ENCODE peak calls at places on chromosomes 12 and 14, in eight cellular contexts. F, N, Q, I, S, O, P and G are unnamed samples.

GRCh38 chr12:97716356-97716755 is 253.8 kb downstream of the RMST start:
- DNase-seq in F (no peak), N (no peak), Q (no peak), I (no peak), S (peak), O (no peak), P (peak), G (peak)

GRCh38 chr12:131085125-131085815 is 131.6 kb downstream of the ADGRD1 start:
- DNase-seq in F (no peak), N (no peak), Q (no peak), I (no peak), S (no peak), O (no peak), P (no peak), G (no peak)

GRCh38 chr12:68636268-68636667 is 25.6 kb downstream of the RAP1B start:
- DNase-seq in F (no peak), N (no peak), Q (no peak), I (no peak), S (peak), O (peak), P (no peak), G (no peak)

GRCh38 chr12:114916124-114916523 is 232.1 kb upstream of the TBX3 start:
- DNase-seq in F (no peak), N (no peak), Q (no peak), I (no peak), S (peak), O (peak), P (no peak), G (peak)

GRCh38 chr12:79547044-79547734 is 143.6 kb downstream of the PAWR start:
- DNase-seq in F (no peak), N (no peak), Q (no peak), I (no peak), S (peak), O (peak), P (no peak), G (no peak)

GRCh38 chr12:96247567-96247962 is 53.4 kb downstream of the ELK3 start:
- DNase-seq in F (no peak), N (no peak), Q (no peak), I (no peak), S (no peak), O (peak), P (no peak), G (no peak)

GRCh38 chr12:92605621-92606170 is 97.1 kb upstream of the PLEKHG7 start:
- DNase-seq in F (no peak), N (no peak), Q (no peak), I (no peak), S (no peak), O (peak), P (no peak), G (no peak)

GRCh38 chr14:73696466-73697390 is 17.5 kb downstream of the PNMA1 start:
- DNase-seq in F (no peak), N (no peak), Q (no peak), I (no peak), S (peak), O (peak), P (no peak), G (no peak)

GRCh38 chr14:100547633-100548294 is 39.5 kb downstream of the BEGAIN start:
- DNase-seq in F (peak), N (peak), Q (no peak), I (peak), S (peak), O (peak), P (no peak), G (no peak)

GRCh38 chr12:5160827-5161226 is 117.1 kb downstream of the KCNA5 start:
- DNase-seq in F (no peak), N (no peak), Q (no peak), I (no peak), S (no peak), O (no peak), P (no peak), G (no peak)

GRCh38 chr14:106013879-106014376 is 487.5 kb downstream of the TMEM121 start:
- DNase-seq in F (no peak), N (no peak), Q (no peak), I (no peak), S (no peak), O (no peak), P (no peak), G (no peak)

GRCh38 chr14:33530358-33530757 is 420.5 kb downstream of the EGLN3 start:
- DNase-seq in F (no peak), N (no peak), Q (peak), I (no peak), S (no peak), O (no peak), P (no peak), G (no peak)

GRCh38 chr14:92973265-92973797 is 50.4 kb downstream of the CHGA start:
- DNase-seq in F (peak), N (peak), Q (no peak), I (no peak), S (peak), O (peak), P (peak), G (peak)

GRCh38 chr12:68559246-68559645 is 51.5 kb upstream of the RAP1B start:
- DNase-seq in F (no peak), N (no peak), Q (no peak), I (no peak), S (no peak), O (peak), P (no peak), G (no peak)

GRCh38 chr14:73775339-73776193 is 61.4 kb upstream of the PNMA1 start:
- DNase-seq in F (no peak), N (no peak), Q (no peak), I (no peak), S (no peak), O (no peak), P (no peak), G (no peak)

GRCh38 chr14:92386637-92387036 is 63.7 kb downstream of the SLC24A4 start:
- DNase-seq in F (no peak), N (no peak), Q (no peak), I (no peak), S (no peak), O (no peak), P (no peak), G (no peak)

GRCh38 chr12:39605996-39606395 is 13.6 kb downstream of the ABCD2 start:
- DNase-seq in F (no peak), N (no peak), Q (no peak), I (no peak), S (peak), O (no peak), P (peak), G (no peak)

GRCh38 chr14:64253672-64254071 is 40.5 kb downstream of the ESR2 start:
- DNase-seq in F (no peak), N (no peak), Q (no peak), I (no peak), S (peak), O (peak), P (peak), G (no peak)

GRCh38 chr12:124740691-124741137 is 123.0 kb downstream of the SCARB1 start:
- DNase-seq in F (no peak), N (no peak), Q (no peak), I (no peak), S (peak), O (peak), P (no peak), G (no peak)

GRCh38 chr12:78501825-78502224 is 362.7 kb upstream of the SYT1 start:
- DNase-seq in F (no peak), N (no peak), Q (no peak), I (no peak), S (no peak), O (no peak), P (no peak), G (no peak)

GRCh38 chr12:111238075-111238734 is 130.7 kb downstream of the PHETA1 start:
- DNase-seq in F (no peak), N (no peak), Q (no peak), I (no peak), S (no peak), O (no peak), P (no peak), G (no peak)

GRCh38 chr12:125549836-125550235 is 484.6 kb downstream of the AACS start:
- DNase-seq in F (no peak), N (no peak), Q (no peak), I (no peak), S (no peak), O (no peak), P (no peak), G (no peak)

GRCh38 chr12:125187780-125188741 is 122.8 kb downstream of the AACS start:
- DNase-seq in F (no peak), N (no peak), Q (no peak), I (no peak), S (no peak), O (no peak), P (no peak), G (no peak)

GRCh38 chr12:6782903-6783571 is 6.3 kb upstream of the CD4 start:
- DNase-seq in F (no peak), N (no peak), Q (no peak), I (no peak), S (no peak), O (no peak), P (no peak), G (no peak)

GRCh38 chr12:76726626-76727025 is 37.3 kb upstream of the ZDHHC17 start:
- DNase-seq in F (no peak), N (no peak), Q (no peak), I (no peak), S (no peak), O (no peak), P (no peak), G (no peak)

GRCh38 chr12:14193623-14194022 is 171.9 kb upstream of the ATF7IP start:
- DNase-seq in F (no peak), N (no peak), Q (no peak), I (no peak), S (no peak), O (no peak), P (no peak), G (peak)

GRCh38 chr14:31219169-31219568 is 11.6 kb upstream of the HECTD1 start:
- DNase-seq in F (no peak), N (no peak), Q (no peak), I (no peak), S (no peak), O (peak), P (no peak), G (no peak)

GRCh38 chr14:22793976-22794375 is 21.3 kb downstream of the SLC7A7 start:
- DNase-seq in F (no peak), N (no peak), Q (no peak), I (no peak), S (no peak), O (no peak), P (no peak), G (no peak)

GRCh38 chr12:63822352-63822751 is 22.1 kb upstream of the SRGAP1 start:
- DNase-seq in F (no peak), N (no peak), Q (no peak), I (no peak), S (peak), O (peak), P (no peak), G (no peak)

GRCh38 chr12:55686366-55687010 is 21.2 kb downstream of the ITGA7 start:
- DNase-seq in F (no peak), N (no peak), Q (no peak), I (no peak), S (no peak), O (peak), P (no peak), G (no peak)

GRCh38 chr12:117052386-117053049 is 46.7 kb downstream of the TESC start:
- DNase-seq in F (no peak), N (no peak), Q (peak), I (no peak), S (no peak), O (no peak), P (no peak), G (peak)

GRCh38 chr12:57866308-57867019 is 19.9 kb upstream of the CTDSP2 start:
- DNase-seq in F (no peak), N (no peak), Q (no peak), I (no peak), S (no peak), O (no peak), P (no peak), G (no peak)

GRCh38 chr12:109065154-109065852 is 12.9 kb downstream of the USP30 start:
- DNase-seq in F (no peak), N (no peak), Q (no peak), I (no peak), S (no peak), O (no peak), P (no peak), G (no peak)

GRCh38 chr12:68521321-68521839 is 89.3 kb upstream of the RAP1B start:
- DNase-seq in F (no peak), N (no peak), Q (no peak), I (no peak), S (peak), O (peak), P (peak), G (no peak)

GRCh38 chr14:69321601-69322330 is 61.8 kb downstream of the GALNT16 start:
- DNase-seq in F (no peak), N (no peak), Q (no peak), I (no peak), S (peak), O (peak), P (no peak), G (no peak)

GRCh38 chr14:99410019-99410418 is 70.6 kb downstream of the SETD3 start:
- DNase-seq in F (no peak), N (no peak), Q (no peak), I (no peak), S (no peak), O (no peak), P (no peak), G (no peak)

GRCh38 chr14:72457641-72458040 is 436.3 kb downstream of the DPF3 start:
- DNase-seq in F (no peak), N (no peak), Q (no peak), I (no peak), S (peak), O (peak), P (no peak), G (no peak)

GRCh38 chr12:69984216-69984615 is 159.2 kb downstream of the MYRFL start:
- DNase-seq in F (no peak), N (no peak), Q (no peak), I (no peak), S (no peak), O (peak), P (no peak), G (no peak)

GRCh38 chr14:67932708-67933107 is 113.1 kb downstream of the RAD51B start:
- DNase-seq in F (no peak), N (no peak), Q (no peak), I (no peak), S (no peak), O (no peak), P (no peak), G (no peak)

GRCh38 chr14:95498622-95499353 is 17.7 kb downstream of the SYNE3 start:
- DNase-seq in F (no peak), N (no peak), Q (no peak), I (no peak), S (peak), O (no peak), P (no peak), G (no peak)